ENCODE peak calls at places on chromosomes 16 and 17, in six cellular contexts. X, S, D, Y, P and I are unnamed samples.
A peak's percentile ranks its signal among the peaks of the same experiment; 100 is the strongest.

GRCh38 chr17:20216853-20217252 is 207.7 kb downstream of the SPECC1 start:
- DNase-seq in X (no peak), Y (no peak), P (no peak), S (no peak), D (no peak), I (no peak)

GRCh38 chr17:78774456-78774855 is 7.6 kb downstream of the CYTH1 start:
- DNase-seq in X (no peak), Y (no peak), D (no peak), S (no peak), P (no peak), I (no peak)

GRCh38 chr17:49576906-49577650 is 1.4 kb downstream of the NXPH3 start:
- DNase-seq in S (no peak), X (no peak), D (no peak), P (no peak), Y (no peak), I (no peak)

GRCh38 chr17:52181842-52182241 is 23.3 kb upstream of the CA10 start:
- DNase-seq in Y (no peak), D (no peak), X (no peak), P (no peak), S (no peak), I (no peak)

GRCh38 chr16:83578146-83578545 is 229.6 kb upstream of the HSBP1 start:
- DNase-seq in Y (no peak), X (no peak), D (no peak), S (no peak), P (no peak), I (no peak)

GRCh38 chr16:87145181-87146176 is 171.7 kb downstream of the C16orf95 start:
- DNase-seq in D (no peak), Y (no peak), X (no peak), P (no peak), S (peak; percentile 68), I (no peak)

GRCh38 chr17:73902416-73903181 is 258.4 kb upstream of the SDK2 start:
- DNase-seq in Y (peak; percentile 45), P (peak; percentile 61), X (no peak), S (no peak), D (no peak), I (no peak)

GRCh38 chr16:2147981-2148671 is at the start of gene RAB26:
- DNase-seq in D (peak; percentile 53), Y (peak; percentile 82), P (peak; percentile 94), X (peak; percentile 51), S (no peak), I (peak; percentile 79)

GRCh38 chr17:44915321-44915726 is at the start of gene GFAP:
- DNase-seq in D (peak; percentile 58), P (no peak), S (no peak), Y (no peak), X (no peak), I (no peak)

GRCh38 chr17:60075981-60076380 is 2.7 kb downstream of the HEATR6 start:
- DNase-seq in S (no peak), X (no peak), P (no peak), Y (no peak), D (no peak), I (no peak)

GRCh38 chr17:42034059-42034458 is 14.2 kb downstream of the NKIRAS2 start:
- DNase-seq in X (no peak), D (no peak), P (no peak), S (no peak), Y (no peak), I (no peak)

GRCh38 chr16:55008836-55009510 is 78.3 kb downstream of the IRX5 start:
- DNase-seq in D (no peak), S (no peak), X (no peak), Y (no peak), P (no peak), I (no peak)

GRCh38 chr16:53282975-53283946 is 151.0 kb upstream of the RBL2 start:
- DNase-seq in D (no peak), S (peak; percentile 57), Y (no peak), P (peak; percentile 30), X (no peak), I (peak; percentile 35)

GRCh38 chr17:61459434-61459809 is 7.2 kb downstream of the TBX4 start:
- DNase-seq in D (no peak), X (no peak), Y (no peak), S (no peak), P (no peak), I (no peak)

GRCh38 chr16:70743791-70744190 is 57.2 kb downstream of the VAC14 start:
- DNase-seq in D (no peak), X (no peak), Y (no peak), P (no peak), S (no peak), I (no peak)

GRCh38 chr17:10633738-10634379 is 23.2 kb downstream of the MYH3 start:
- DNase-seq in Y (no peak), S (no peak), D (no peak), P (no peak), X (no peak), I (no peak)

GRCh38 chr17:77854083-77854758 is 104.3 kb upstream of the TNRC6C start:
- DNase-seq in Y (no peak), D (no peak), S (no peak), X (no peak), P (no peak), I (no peak)

GRCh38 chr17:19304209-19304608 is 58.3 kb downstream of the B9D1 start:
- DNase-seq in P (no peak), X (no peak), S (peak; percentile 40), D (no peak), Y (no peak), I (no peak)

GRCh38 chr17:44636562-44636961 is 19.7 kb upstream of the MEIOC start:
- DNase-seq in D (no peak), X (no peak), S (peak; percentile 59), Y (no peak), P (no peak), I (peak; percentile 36)